ENCODE peak calls at places on chromosomes 3 and 15, in seven cellular contexts. W is MV-4-11, R is LoVo, A is NCI-H774, M is HTR-8/SVneo, L is Right ventricle myocardium superior, U is fibroblast of the conjunctiva. Z is an unnamed sample.

GRCh38 chr15:43792761-43793493 is 807 bp downstream of the SERF2 start:
- DNase-seq in W (no peak), R (no peak), A (no peak), M (no peak), L (peak), U (no peak), Z (no peak)

GRCh38 chr15:58521293-58521991 is 89.7 kb downstream of the LIPC start:
- DNase-seq in W (peak), R (peak), A (no peak), M (peak), L (peak), U (no peak), Z (no peak)

GRCh38 chr3:191070762-191071365 is 128.2 kb upstream of the OSTN start:
- DNase-seq in W (no peak), R (no peak), A (no peak), M (no peak), L (no peak), U (no peak), Z (no peak)

GRCh38 chr15:96585634-96586386 is 255.3 kb downstream of the NR2F2 start:
- DNase-seq in W (peak), R (no peak), A (no peak), M (peak), L (no peak), U (peak), Z (no peak)

GRCh38 chr15:29541309-29541708 is 271.7 kb upstream of the NSMCE3 start:
- DNase-seq in W (no peak), R (no peak), A (no peak), M (no peak), L (no peak), U (no peak), Z (no peak)

GRCh38 chr15:82621970-82622369 is 25.2 kb downstream of the CPEB1 start:
- DNase-seq in W (no peak), R (no peak), A (no peak), M (no peak), L (no peak), U (no peak), Z (no peak)

GRCh38 chr3:38609386-38610111 is 39.9 kb downstream of the SCN5A start:
- DNase-seq in W (no peak), R (no peak), A (no peak), M (no peak), L (no peak), U (no peak), Z (no peak)

GRCh38 chr3:153051427-153052095 is 110.5 kb upstream of the RAP2B start:
- DNase-seq in W (peak), R (peak), A (no peak), M (peak), L (no peak), U (peak), Z (no peak)

GRCh38 chr3:48711727-48712126 is 5.3 kb downstream of the IP6K2 start:
- DNase-seq in W (no peak), R (peak), A (no peak), M (no peak), L (no peak), U (no peak), Z (no peak)

GRCh38 chr3:127287840-127288239 is at the start of gene PRR20G:
- DNase-seq in W (no peak), R (no peak), A (no peak), M (no peak), L (no peak), U (no peak), Z (no peak)

GRCh38 chr3:148955544-148956346 is 35.6 kb upstream of the GYG1 start:
- DNase-seq in W (peak), R (peak), A (peak), M (peak), L (no peak), U (peak), Z (peak)

GRCh38 chr3:38207262-38208003 is 42.1 kb downstream of the OXSR1 start:
- DNase-seq in W (peak), R (no peak), A (no peak), M (no peak), L (no peak), U (no peak), Z (no peak)